ENCODE peak calls at places on chromosome 2, in seven cellular contexts. Z is prostate gland, D is heart left ventricle, G is IMR-90, T is sigmoid colon, L is tibial nerve, R is spleen. O is an unnamed sample. For H3K9me3, the result is how much of the 10 kb centered on the place peaks cover.

GRCh38 chr2:27776097-27776496 is 4.6 kb downstream of the MRPL33 start:
- DNase-seq in Z (peak), D (peak), G (peak), T (peak), L (peak), R (no peak), O (no peak)

GRCh38 chr2:33013684-33014110 is 66.9 kb downstream of the LTBP1 start:
- DNase-seq in Z (no peak), D (no peak), G (peak), T (no peak), L (no peak), R (no peak), O (no peak)

GRCh38 chr2:99066075-99066557 is 75.4 kb upstream of the C2orf15 start:
- DNase-seq in Z (no peak), D (no peak), G (peak), T (no peak), L (no peak), R (no peak), O (no peak)

GRCh38 chr2:139165041-139165440 is 384.9 kb upstream of the NXPH2 start:
- DNase-seq in Z (no peak), D (no peak), G (no peak), T (no peak), L (no peak), R (no peak), O (no peak)

GRCh38 chr2:21317131-21317530 is 193.4 kb downstream of the TDRD15 start:
- DNase-seq in Z (no peak), D (peak), G (peak), T (peak), L (peak), R (no peak), O (no peak)

GRCh38 chr2:71879509-71880184 is 268.0 kb downstream of the CYP26B1 start:
- DNase-seq in Z (no peak), D (no peak), G (no peak), T (no peak), L (no peak), R (no peak), O (no peak)

GRCh38 chr2:102606353-102606752 is 13.0 kb upstream of the SLC9A2 start:
- DNase-seq in Z (peak), D (no peak), G (no peak), T (no peak), L (no peak), R (no peak), O (no peak)

GRCh38 chr2:159904127-159904564 is 106.1 kb upstream of the CD302 start:
- DNase-seq in Z (no peak), D (peak), G (no peak), T (no peak), L (no peak), R (peak), O (no peak)

GRCh38 chr2:242046184-242046826 is 176.8 kb downstream of the RTP5 start:
- DNase-seq in Z (no peak), D (no peak), G (no peak), T (peak), L (no peak), R (no peak), O (no peak)

GRCh38 chr2:238174701-238175100 is 15.9 kb downstream of the ERFE start:
- DNase-seq in Z (no peak), D (no peak), G (no peak), T (no peak), L (no peak), R (no peak), O (no peak)

GRCh38 chr2:99692785-99693184 is 203.0 kb upstream of the REV1 start:
- DNase-seq in Z (no peak), D (no peak), G (no peak), T (no peak), L (no peak), R (no peak), O (no peak)

GRCh38 chr2:11827547-11827946 is 81.1 kb downstream of the LPIN1 start:
- DNase-seq in Z (no peak), D (no peak), G (no peak), T (no peak), L (no peak), R (no peak), O (no peak)

GRCh38 chr2:17271401-17271800 is 246.8 kb downstream of the RAD51AP2 start:
- DNase-seq in Z (no peak), D (no peak), G (no peak), T (no peak), L (no peak), R (no peak), O (no peak)

GRCh38 chr2:127293386-127293757 is 572 bp downstream of the ERCC3 start:
- DNase-seq in Z (no peak), D (no peak), G (no peak), T (no peak), L (no peak), R (no peak), O (no peak)

GRCh38 chr2:238518828-238519186 is 92.1 kb downstream of the ASB1 start:
- DNase-seq in Z (no peak), D (no peak), G (no peak), T (no peak), L (no peak), R (no peak), O (no peak)

GRCh38 chr2:128043041-128043440 is 15.2 kb upstream of the SAP130 start:
- DNase-seq in Z (no peak), D (no peak), G (no peak), T (no peak), L (no peak), R (no peak), O (no peak)

GRCh38 chr2:200575957-200576356 is 9.9 kb upstream of the AOX1 start:
- DNase-seq in Z (no peak), D (no peak), G (peak), T (no peak), L (no peak), R (no peak), O (no peak)

GRCh38 chr2:29361255-29361654 is 246.0 kb downstream of the CLIP4 start:
- DNase-seq in Z (no peak), D (no peak), G (peak), T (no peak), L (no peak), R (no peak), O (no peak)

GRCh38 chr2:144026679-144027078 is 493.2 kb downstream of the ZEB2 start:
- DNase-seq in Z (no peak), D (no peak), G (no peak), T (no peak), L (no peak), R (no peak), O (no peak)

GRCh38 chr2:168889635-168890005 is 610 bp downstream of the SPC25 start:
- DNase-seq in Z (no peak), D (no peak), G (no peak), T (no peak), L (no peak), R (no peak), O (no peak)

GRCh38 chr2:109439897-109440506 is 173.8 kb downstream of the SEPTIN10 start:
- DNase-seq in Z (no peak), D (no peak), G (no peak), T (peak), L (no peak), R (no peak), O (no peak)

GRCh38 chr2:142722569-142722968 is 154.9 kb upstream of the KYNU start:
- DNase-seq in Z (no peak), D (no peak), G (peak), T (no peak), L (no peak), R (no peak), O (no peak)

GRCh38 chr2:183541766-183542165 is 417.5 kb downstream of the NUP35 start:
- DNase-seq in Z (no peak), D (no peak), G (no peak), T (no peak), L (no peak), R (no peak), O (no peak)

GRCh38 chr2:176753205-176753604 is 459.4 kb upstream of the HNRNPA3 start:
- DNase-seq in Z (no peak), D (no peak), G (no peak), T (no peak), L (no peak), R (no peak), O (no peak)

GRCh38 chr2:7609556-7610323 is 692.5 kb downstream of the RNF144A start:
- DNase-seq in Z (no peak), D (no peak), G (no peak), T (no peak), L (no peak), R (no peak), O (no peak)

GRCh38 chr2:119753041-119753929 is 6.4 kb upstream of the PTPN4 start:
- DNase-seq in Z (peak), D (no peak), G (peak), T (no peak), L (no peak), R (no peak), O (no peak)

GRCh38 chr2:232454630-232455029 is 1.3 kb upstream of the ALPI start:
- DNase-seq in Z (no peak), D (no peak), G (no peak), T (peak), L (no peak), R (peak), O (peak)

GRCh38 chr2:127740665-127741287 is 39.5 kb downstream of the SFT2D3 start:
- DNase-seq in Z (no peak), D (no peak), G (no peak), T (no peak), L (no peak), R (no peak), O (no peak)

GRCh38 chr2:19801367-19802087 is 100.3 kb downstream of the TTC32 start:
- DNase-seq in Z (peak), D (peak), G (peak), T (peak), L (peak), R (no peak), O (no peak)

GRCh38 chr2:149745396-149745925 is 157.9 kb upstream of the MMADHC start:
- DNase-seq in Z (no peak), D (no peak), G (no peak), T (no peak), L (no peak), R (no peak), O (no peak)

GRCh38 chr2:89763581-89764485 is 1072.4 kb downstream of the RPIA start:
- DNase-seq in Z (no peak), D (peak), G (no peak), T (peak), L (peak), R (peak), O (peak)

GRCh38 chr2:223554923-223555322 is 47.2 kb downstream of the SCG2 start:
- DNase-seq in Z (no peak), D (no peak), G (no peak), T (no peak), L (no peak), R (no peak), O (no peak)

GRCh38 chr2:97991081-97991856 is 4.5 kb downstream of the TMEM131 start:
- DNase-seq in Z (no peak), D (no peak), G (no peak), T (no peak), L (no peak), R (no peak), O (no peak)

GRCh38 chr2:121897335-121897970 is 142.0 kb downstream of the TSN start:
- DNase-seq in Z (no peak), D (no peak), G (peak), T (no peak), L (no peak), R (no peak), O (no peak)

GRCh38 chr2:1498176-1498575 is 84.9 kb downstream of the TPO start:
- DNase-seq in Z (no peak), D (no peak), G (no peak), T (peak), L (no peak), R (peak), O (no peak)

DNA sequence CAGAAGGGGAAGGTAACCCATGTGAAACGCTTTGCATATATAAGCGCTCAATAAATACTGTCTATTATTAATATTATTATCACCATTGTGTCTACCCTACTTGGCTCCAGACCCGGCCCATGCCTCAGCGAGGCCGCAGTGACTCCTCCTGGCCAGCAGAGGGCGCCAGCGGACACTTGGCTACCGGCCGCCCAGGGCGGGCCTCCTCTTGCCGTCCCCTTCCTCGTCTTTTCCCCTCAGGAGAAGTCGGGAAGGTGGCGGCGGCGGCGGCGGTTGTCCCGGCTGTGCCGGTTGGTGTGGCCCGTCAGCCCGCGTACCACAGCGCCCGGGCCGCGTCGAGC is at the start of gene AGFG1:
- DNase-seq in Z (peak), D (peak), G (peak), T (peak), L (peak), R (peak), O (no peak)
- TF ChIP-seq POLR2A in Z (peak), D (peak), G (peak), T (no peak), L (peak), R (no peak), O (peak)

DNA sequence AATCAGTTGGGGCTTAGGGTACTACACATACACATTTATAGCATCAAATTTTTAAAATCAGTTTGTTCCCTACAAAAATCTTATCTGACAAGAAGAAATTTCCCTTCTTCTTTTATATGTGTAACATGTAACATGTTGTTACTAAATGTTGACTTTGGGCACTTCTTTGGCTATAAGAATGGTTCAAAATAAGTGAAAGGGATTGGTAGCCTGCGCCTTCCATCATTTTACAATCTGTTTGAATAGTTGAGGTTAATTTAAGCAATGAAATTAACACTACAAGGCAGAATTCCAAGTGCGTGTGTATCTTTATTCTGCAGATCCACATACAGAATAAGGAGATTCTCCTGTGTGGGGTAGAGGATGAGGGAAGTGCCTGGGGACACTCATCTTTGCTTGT is 30.2 kb upstream of the SPP2 start:
- DNase-seq in Z (no peak), D (no peak), G (no peak), T (no peak), L (no peak), R (no peak), O (no peak)
- TF ChIP-seq CTCF in Z (no peak), D (no peak), G (no peak), T (no peak), L (no peak), R (no peak), O (no peak)

DNA sequence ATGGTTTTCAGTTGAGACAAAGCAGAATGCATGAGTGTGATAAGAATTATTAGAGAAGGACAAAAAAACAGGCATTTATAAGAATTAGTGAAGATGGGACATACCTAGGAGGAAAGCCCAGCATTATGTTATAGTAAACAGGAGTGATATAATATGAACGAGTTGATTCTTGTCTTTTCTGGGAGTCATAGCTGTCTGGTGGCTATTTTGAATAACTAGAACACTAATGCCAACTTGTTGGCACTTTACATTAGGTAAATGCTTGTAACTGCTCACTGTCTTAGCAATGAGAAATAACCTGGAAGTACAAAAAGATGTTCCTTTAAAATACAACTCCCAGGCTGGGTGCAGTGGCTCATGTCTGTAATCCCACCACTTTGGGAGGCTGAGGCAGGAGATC is 540.8 kb upstream of the SPHKAP start:
- DNase-seq in Z (no peak), D (no peak), G (no peak), T (no peak), L (no peak), R (no peak), O (no peak)
- H3K9me3 ChIP-seq in Z (under half), D (under half), G (under half), T (under half), L (under half), R (under half), O (under half)

DNA sequence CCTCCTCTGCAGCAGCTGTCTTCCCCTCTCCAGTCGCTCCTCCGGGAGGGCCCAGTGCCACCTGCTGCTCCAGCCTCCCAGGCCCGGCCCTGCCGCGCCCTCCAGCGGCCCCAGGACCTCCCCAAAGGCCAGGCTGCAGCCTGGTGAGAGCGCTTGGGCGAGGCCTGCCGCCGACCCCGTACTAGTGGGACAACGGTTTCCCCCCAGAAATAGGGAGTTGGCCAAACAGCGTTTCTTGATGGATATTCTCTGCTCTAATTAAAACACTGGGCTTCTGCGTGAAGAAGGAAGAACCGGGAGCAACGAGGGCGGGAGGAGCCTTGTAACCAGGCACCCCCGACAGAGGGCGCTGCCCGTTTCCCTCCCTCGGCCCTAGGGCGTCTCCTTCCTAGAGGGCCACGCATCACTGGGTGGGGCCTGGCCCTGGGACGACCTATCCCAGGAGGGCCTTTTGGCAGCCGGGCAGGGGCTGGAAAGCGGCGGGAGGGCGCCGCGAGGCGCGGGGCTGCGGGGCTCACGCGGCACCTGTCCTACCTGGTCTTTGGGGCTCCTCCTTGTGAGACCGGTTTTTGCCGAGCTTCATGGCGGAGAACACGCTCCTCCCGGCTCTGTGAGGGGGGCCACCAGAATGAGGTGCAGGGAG is 25.4 kb upstream of the OTOF start:
- DNase-seq in Z (peak), D (peak), G (peak), T (peak), L (peak), R (peak), O (no peak)
- TF ChIP-seq POLR2A in Z (no peak), D (no peak), G (no peak), T (no peak), L (no peak), R (no peak), O (no peak)